ENCODE peak calls at places on chromosomes 4 and X, in six cellular contexts. D is OCI-LY7, C is HepG2, P is Karpas-422, V is H9, Z is neural progenitor cell. H is an unnamed sample.

GRCh38 chrX:150157291-150157690 is 205.8 kb upstream of the MAMLD1 start:
- DNase-seq in D (no peak), C (no peak), P (no peak), V (no peak), Z (no peak), H (no peak)

GRCh38 chr4:54945838-54946237 is 179.6 kb downstream of the KDR start:
- DNase-seq in D (peak), C (no peak), P (no peak), V (no peak), Z (no peak), H (no peak)

GRCh38 chr4:166324321-166324720 is 451.3 kb downstream of the TLL1 start:
- DNase-seq in D (peak), C (peak), P (peak), V (peak), Z (peak), H (peak)

GRCh38 chrX:43573441-43574015 is 82.6 kb upstream of the MAOA start:
- DNase-seq in D (no peak), C (no peak), P (no peak), V (no peak), Z (no peak), H (no peak)

GRCh38 chr4:98932539-98932938 is 3.6 kb upstream of the EIF4E start:
- DNase-seq in D (no peak), C (no peak), P (peak), V (no peak), Z (no peak), H (peak)

GRCh38 chr4:109701566-109702399 is 1.5 kb downstream of the CASP6 start:
- DNase-seq in D (peak), C (peak), P (peak), V (peak), Z (peak), H (peak)

GRCh38 chrX:55007633-55008032 is 7.5 kb downstream of the APEX2 start:
- DNase-seq in D (no peak), C (peak), P (no peak), V (no peak), Z (no peak), H (no peak)

GRCh38 chrX:133994576-133994975 is 9.2 kb upstream of the GPC3 start:
- DNase-seq in D (no peak), C (peak), P (no peak), V (no peak), Z (no peak), H (no peak)

GRCh38 chrX:140180585-140180984 is 215.3 kb upstream of the CXorf66 start:
- DNase-seq in D (no peak), C (no peak), P (no peak), V (no peak), Z (no peak), H (no peak)

GRCh38 chr4:188992706-188993105 is 853.5 kb downstream of the TRIML1 start:
- DNase-seq in D (no peak), C (no peak), P (no peak), V (no peak), Z (no peak), H (no peak)

GRCh38 chrX:152639426-152639825 is 1.7 kb downstream of the GABRQ start:
- DNase-seq in D (no peak), C (no peak), P (no peak), V (no peak), Z (no peak), H (no peak)

GRCh38 chr4:24210332-24210902 is 320.6 kb upstream of the PPARGC1A start:
- DNase-seq in D (no peak), C (no peak), P (no peak), V (no peak), Z (no peak), H (no peak)

GRCh38 chr4:120865985-120866384 is 56.5 kb downstream of the PRDM5 start:
- DNase-seq in D (peak), C (no peak), P (peak), V (peak), Z (peak), H (no peak)

GRCh38 chr4:4981427-4981826 is 37.8 kb downstream of the CYTL1 start:
- DNase-seq in D (no peak), C (no peak), P (no peak), V (no peak), Z (no peak), H (no peak)

GRCh38 chr4:89298160-89298559 is 9.4 kb downstream of the GPRIN3 start:
- DNase-seq in D (peak), C (no peak), P (peak), V (no peak), Z (no peak), H (peak)

GRCh38 chr4:3416821-3417221 is 24.9 kb upstream of the HGFAC start:
- DNase-seq in D (no peak), C (no peak), P (no peak), V (peak), Z (no peak), H (no peak)

GRCh38 chr4:113958766-113959540 is 20.5 kb downstream of the ARSJ start:
- DNase-seq in D (no peak), C (peak), P (no peak), V (no peak), Z (no peak), H (no peak)

GRCh38 chrX:108437789-108438623 is at the start of gene COL4A6:
- DNase-seq in D (no peak), C (peak), P (no peak), V (peak), Z (peak), H (no peak)

GRCh38 chrX:119468930-119469635 is 839 bp downstream of the SLC25A5 start:
- DNase-seq in D (peak), C (peak), P (peak), V (peak), Z (peak), H (peak)

GRCh38 chr4:150938873-150939499 is 76.1 kb downstream of the LRBA start:
- DNase-seq in D (no peak), C (no peak), P (no peak), V (no peak), Z (no peak), H (no peak)

GRCh38 chr4:47198791-47199190 is 167.4 kb downstream of the GABRB1 start:
- DNase-seq in D (no peak), C (no peak), P (no peak), V (no peak), Z (no peak), H (no peak)

GRCh38 chrX:39665830-39666518 is 431.8 kb downstream of the BCOR start:
- DNase-seq in D (no peak), C (no peak), P (no peak), V (no peak), Z (no peak), H (no peak)

GRCh38 chr4:24659241-24659961 is 75.0 kb upstream of the DHX15 start:
- DNase-seq in D (no peak), C (no peak), P (no peak), V (no peak), Z (no peak), H (no peak)

GRCh38 chr4:23789765-23790164 is 100.1 kb downstream of the PPARGC1A start:
- DNase-seq in D (no peak), C (peak), P (no peak), V (no peak), Z (no peak), H (no peak)

GRCh38 chrX:97490656-97491055 is 606.9 kb downstream of the RPA4 start:
- DNase-seq in D (no peak), C (no peak), P (no peak), V (no peak), Z (no peak), H (no peak)

GRCh38 chrX:56281789-56282188 is 49.6 kb downstream of the KLF8 start:
- DNase-seq in D (peak), C (peak), P (peak), V (no peak), Z (peak), H (peak)

GRCh38 chr4:78432896-78433295 is 118.7 kb upstream of the ANXA3 start:
- DNase-seq in D (no peak), C (no peak), P (no peak), V (no peak), Z (peak), H (no peak)

GRCh38 chr4:24748758-24749350 is 46.5 kb upstream of the SOD3 start:
- DNase-seq in D (no peak), C (no peak), P (no peak), V (no peak), Z (no peak), H (no peak)

GRCh38 chrX:2478546-2479419 is 22.0 kb downstream of the DHRSX start:
- DNase-seq in D (no peak), C (no peak), P (no peak), V (no peak), Z (no peak), H (no peak)

GRCh38 chr4:48970471-48970921 is 15.6 kb upstream of the CWH43 start:
- DNase-seq in D (no peak), C (no peak), P (no peak), V (no peak), Z (no peak), H (no peak)

GRCh38 chr4:102713096-102713495 is 47.7 kb downstream of the MANBA start:
- DNase-seq in D (no peak), C (peak), P (no peak), V (no peak), Z (no peak), H (no peak)

GRCh38 chrX:71542411-71542810 is 9.5 kb downstream of the OGT start:
- DNase-seq in D (no peak), C (no peak), P (no peak), V (no peak), Z (no peak), H (no peak)
- H3K4me2 ChIP-seq in D (peak), C (no peak), P (no peak), V (no peak), Z (no peak), H (no peak)

GRCh38 chr4:123783091-123783765 is 386.6 kb downstream of the SPRY1 start:
- DNase-seq in D (no peak), C (no peak), P (no peak), V (no peak), Z (no peak), H (no peak)

GRCh38 chr4:123785515-123785914 is 388.9 kb downstream of the SPRY1 start:
- DNase-seq in D (no peak), C (no peak), P (no peak), V (peak), Z (peak), H (no peak)

GRCh38 chr4:123784626-123785025 is 388.0 kb downstream of the SPRY1 start:
- DNase-seq in D (no peak), C (no peak), P (no peak), V (no peak), Z (no peak), H (no peak)

GRCh38 chr4:123786159-123786915 is 389.7 kb downstream of the SPRY1 start:
- DNase-seq in D (no peak), C (no peak), P (no peak), V (no peak), Z (no peak), H (no peak)

GRCh38 chr4:123783936-123784335 is 387.3 kb downstream of the SPRY1 start:
- DNase-seq in D (no peak), C (no peak), P (no peak), V (no peak), Z (no peak), H (no peak)
- H3K4me2 ChIP-seq in D (no peak), C (no peak), P (no peak), V (no peak), Z (no peak), H (no peak)

GRCh38 chr4:182872886-182873285 is 44.3 kb downstream of the DCTD start:
- DNase-seq in D (no peak), C (no peak), P (no peak), V (no peak), Z (no peak), H (no peak)
- H3K4me2 ChIP-seq in D (no peak), C (no peak), P (no peak), V (no peak), Z (no peak), H (no peak)

GRCh38 chr4:143294310-143294709 is 42.4 kb upstream of the GAB1 start:
- DNase-seq in D (no peak), C (no peak), P (no peak), V (no peak), Z (no peak), H (no peak)
- H3K4me2 ChIP-seq in D (no peak), C (no peak), P (no peak), V (no peak), Z (no peak), H (no peak)

GRCh38 chr4:7739077-7739917 is 200.4 kb downstream of the AFAP1 start:
- DNase-seq in D (no peak), C (no peak), P (no peak), V (no peak), Z (no peak), H (no peak)
- H3K4me2 ChIP-seq in D (no peak), C (no peak), P (no peak), V (no peak), Z (no peak), H (no peak)